ENCODE peak calls at places on chromosomes 13 and 19, in five cellular contexts. B, H, Y, G and D are unnamed samples.

GRCh38 chr13:33235078-33235477 is 50.5 kb downstream of the STARD13 start:
- DNase-seq in B (no peak), G (no peak), Y (no peak), H (no peak), D (no peak)

GRCh38 chr13:46179576-46180368 is 2.2 kb downstream of the LCP1 start:
- DNase-seq in G (peak), B (no peak), Y (peak), H (no peak), D (no peak)

GRCh38 chr19:38049105-38049649 is 142.2 kb downstream of the SIPA1L3 start:
- DNase-seq in G (no peak), B (no peak), H (no peak), Y (no peak), D (no peak)

GRCh38 chr13:99144306-99144705 is 56.3 kb upstream of the UBAC2 start:
- DNase-seq in H (no peak), B (no peak), Y (no peak), G (no peak), D (no peak)

GRCh38 chr13:71587778-71588177 is 279.2 kb downstream of the DACH1 start:
- DNase-seq in H (no peak), Y (no peak), G (no peak), B (no peak), D (no peak)

GRCh38 chr13:111958612-111959395 is 108.1 kb upstream of the SOX1 start:
- DNase-seq in B (no peak), H (no peak), Y (no peak), G (no peak), D (no peak)

GRCh38 chr19:56273563-56274117 is 1.1 kb downstream of the EDDM13 start:
- DNase-seq in G (no peak), H (peak), Y (no peak), B (peak), D (no peak)

GRCh38 chr13:85503797-85504196 is 295.4 kb downstream of the SLITRK6 start:
- DNase-seq in Y (no peak), H (peak), G (no peak), B (peak), D (no peak)

GRCh38 chr13:50732712-50733111 is 110.8 kb downstream of the DLEU7 start:
- DNase-seq in G (no peak), Y (no peak), H (peak), B (peak), D (peak)

DNA sequence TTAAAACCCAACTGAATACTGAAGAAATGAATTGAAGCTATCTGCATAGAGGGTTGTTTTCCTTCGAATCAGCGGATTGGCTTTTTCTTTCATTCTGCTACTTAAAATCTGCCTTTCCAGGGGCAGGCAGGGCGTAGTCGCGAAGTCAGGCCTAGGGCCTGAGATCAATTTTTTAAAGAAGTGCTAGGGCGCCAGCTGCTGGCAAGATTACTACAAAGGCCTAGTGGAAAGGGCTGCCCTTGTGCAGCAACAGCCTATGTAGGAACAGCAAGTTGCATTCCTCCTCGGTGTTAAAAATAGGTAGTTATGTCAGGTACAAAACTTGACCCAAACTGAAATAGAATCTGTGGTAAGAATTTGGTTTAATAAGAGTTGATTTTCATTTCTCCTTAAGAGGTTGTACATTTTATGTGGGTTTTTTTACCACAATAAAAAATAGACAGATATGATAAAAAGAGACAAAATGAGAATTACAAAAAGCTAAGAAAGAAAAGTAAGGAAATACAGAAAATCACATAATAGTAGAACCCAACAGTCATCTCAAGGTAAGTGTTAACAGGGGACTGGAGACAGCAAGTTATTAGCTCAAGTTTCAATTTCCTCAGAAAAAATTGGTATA is 9.5 kb upstream of the URAD start:
- DNase-seq in B (peak), H (peak), Y (no peak), G (peak), D (no peak)
- TF ChIP-seq CTCF in B (peak), H (peak), Y (no peak), G (peak), D (peak)

GRCh38 chr19:45881909-45882528 is 3.9 kb downstream of the IRF2BP1 start:
- DNase-seq in H (no peak), G (no peak), B (no peak), Y (no peak), D (no peak)
- H3K4me3 ChIP-seq in H (no peak), G (no peak), B (no peak), Y (no peak), D (no peak)

GRCh38 chr19:32040246-32040645 is 305.2 kb upstream of the ZNF507 start:
- DNase-seq in H (no peak), Y (no peak), G (no peak), B (no peak), D (no peak)

GRCh38 chr19:32037998-32038732 is 307.2 kb upstream of the ZNF507 start:
- DNase-seq in Y (no peak), H (no peak), B (no peak), G (no peak), D (no peak)

GRCh38 chr19:32039446-32039845 is 306.0 kb upstream of the ZNF507 start:
- DNase-seq in B (no peak), G (no peak), Y (no peak), H (no peak), D (no peak)

GRCh38 chr19:32041681-32042292 is 303.6 kb upstream of the ZNF507 start:
- DNase-seq in B (peak), G (peak), H (peak), Y (no peak), D (no peak)
- TF ChIP-seq CTCF in B (peak), G (peak), H (peak), Y (no peak), D (peak)

DNA sequence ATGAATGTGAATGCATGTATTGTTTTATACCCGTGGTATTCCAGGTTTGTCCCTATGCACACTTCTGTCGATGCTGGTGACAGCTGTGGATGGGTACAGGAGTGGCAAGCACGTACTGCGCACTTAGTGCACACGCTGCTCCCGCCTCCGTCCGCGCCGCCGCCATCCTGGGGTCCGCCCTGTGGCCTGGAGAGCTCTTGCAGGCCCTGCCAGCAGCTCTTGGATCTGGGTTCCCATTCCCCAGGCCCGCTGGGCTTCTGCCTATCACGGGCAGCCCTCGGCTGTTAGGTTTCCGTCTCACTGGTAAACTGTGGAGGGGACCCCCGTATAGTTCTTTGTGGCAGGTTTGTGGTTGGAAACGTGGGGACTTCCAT is 4.0 kb downstream of the GNA11 start:
- DNase-seq in B (peak), H (no peak), Y (no peak), G (peak), D (no peak)
- H3K4me3 ChIP-seq in B (peak), H (no peak), Y (peak), G (peak), D (no peak)

GRCh38 chr13:110507678-110508381 is 53.7 kb downstream of the RAB20 start:
- DNase-seq in G (peak), H (peak), B (no peak), Y (no peak), D (no peak)
- TF ChIP-seq CTCF in G (peak), H (peak), B (peak), Y (no peak), D (no peak)

GRCh38 chr19:39319892-39320168 is 833 bp downstream of the LRFN1 start:
- DNase-seq in B (no peak), G (no peak), H (no peak), Y (no peak), D (no peak)
- H3K4me3 ChIP-seq in B (no peak), G (peak), H (no peak), Y (no peak), D (peak)

DNA sequence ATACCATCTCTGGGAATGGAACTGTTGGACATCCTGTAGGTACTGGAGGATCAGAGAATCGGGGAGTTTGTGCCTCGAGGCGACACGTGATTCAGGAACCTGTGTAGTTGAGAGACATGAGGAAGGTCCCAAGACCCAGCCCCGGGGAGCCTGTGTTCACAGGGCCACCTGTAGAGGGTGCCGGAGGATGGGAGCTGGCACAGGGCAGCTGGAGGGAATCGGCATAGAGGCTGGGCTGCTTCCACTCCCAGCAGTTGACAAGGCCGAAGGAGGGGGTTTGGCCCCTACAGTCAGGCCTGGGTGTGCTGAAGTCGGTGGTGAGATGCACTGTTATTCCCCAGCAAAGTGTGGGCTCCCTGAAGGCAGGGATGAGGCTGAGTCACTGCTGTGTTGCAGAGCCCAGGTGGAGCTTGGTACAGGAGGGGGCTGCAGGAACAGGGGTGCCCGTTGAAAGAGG is 2.5 kb upstream of the ISYNA1 start:
- DNase-seq in H (peak), G (peak), B (no peak), Y (no peak), D (no peak)
- TF ChIP-seq CTCF in H (peak), G (peak), B (peak), Y (peak), D (peak)